ENCODE peak calls at places on chromosomes 2 and 18, in eight cellular contexts. H is fibroblast of lung; I is neural progenitor cell; M is AG04450; S is right lobe of liver; V is thoracic aorta; C is CD8-positive, alpha-beta memory T cell; Q is aorta. Y is an unnamed sample.

GRCh38 chr2:190407662-190408537 is at the start of gene MFSD6:
- DNase-seq in Q (peak; percentile 57), S (peak; percentile 63), M (no peak), I (peak; percentile 85), V (no peak), C (peak; percentile 85), H (no peak), Y (peak; percentile 22)

GRCh38 chr2:7209776-7210555 is 292.8 kb downstream of the RNF144A start:
- DNase-seq in H (peak; percentile 91), I (peak; percentile 19), M (peak; percentile 4), C (no peak), S (no peak), Q (no peak), V (no peak), Y (no peak)

GRCh38 chr18:77177009-77177408 is 44.4 kb upstream of the MBP start:
- DNase-seq in H (peak; percentile 55), S (no peak), M (peak; percentile 11), I (no peak), V (no peak), C (no peak), Q (no peak), Y (no peak)

GRCh38 chr2:47147011-47147410 is 8.1 kb downstream of the STPG4 start:
- DNase-seq in V (no peak), C (no peak), H (no peak), Q (no peak), S (no peak), I (no peak), M (no peak), Y (no peak)

GRCh38 chr2:36397728-36398413 is 42.3 kb downstream of the CRIM1 start:
- DNase-seq in V (no peak), M (no peak), H (no peak), I (no peak), S (no peak), C (no peak), Q (no peak), Y (no peak)

GRCh38 chr2:27809761-27810241 is 38.3 kb downstream of the MRPL33 start:
- DNase-seq in S (no peak), Q (no peak), H (peak; percentile 98), I (no peak), V (no peak), C (no peak), M (peak; percentile 61), Y (no peak)

GRCh38 chr18:72155327-72155726 is 388.8 kb downstream of the CBLN2 start:
- DNase-seq in Q (no peak), V (no peak), S (peak; percentile 47), M (no peak), I (no peak), H (peak; percentile 12), C (no peak), Y (no peak)

GRCh38 chr2:162233197-162233596 is 10.0 kb downstream of the FAP start:
- DNase-seq in V (no peak), C (no peak), I (no peak), M (no peak), Q (no peak), H (peak; percentile 83), S (no peak), Y (no peak)

GRCh38 chr2:28716265-28716865 is 35.3 kb upstream of the PPP1CB start:
- DNase-seq in H (peak; percentile 93), S (no peak), M (peak; percentile 80), I (no peak), Q (peak; percentile 62), V (peak; percentile 52), C (no peak), Y (no peak)

GRCh38 chr2:168740360-168740759 is 62.1 kb upstream of the NOSTRIN start:
- DNase-seq in Q (no peak), I (no peak), H (peak; percentile 61), S (no peak), M (no peak), C (no peak), V (no peak), Y (no peak)

GRCh38 chr2:28068098-28068497 is 177.6 kb downstream of the BABAM2 start:
- DNase-seq in M (no peak), I (no peak), V (no peak), H (no peak), Q (no peak), C (no peak), S (no peak), Y (no peak)

GRCh38 chr2:219551412-219551811 is 7.6 kb downstream of the TMEM198 start:
- DNase-seq in I (peak; percentile 40), M (no peak), H (peak; percentile 58), Q (no peak), C (no peak), V (no peak), S (no peak), Y (no peak)

GRCh38 chr2:24981742-24982141 is 10.0 kb upstream of the DNAJC27 start:
- DNase-seq in S (no peak), I (no peak), Q (no peak), M (no peak), V (no peak), C (no peak), H (peak; percentile 24), Y (no peak)

GRCh38 chr2:24986397-24986796 is 14.6 kb upstream of the DNAJC27 start:
- DNase-seq in C (no peak), I (no peak), Q (no peak), H (no peak), S (no peak), M (no peak), V (no peak), Y (no peak)

GRCh38 chr2:24985406-24985805 is 13.7 kb upstream of the DNAJC27 start:
- DNase-seq in Q (no peak), C (no peak), H (no peak), V (no peak), I (no peak), M (no peak), S (no peak), Y (no peak)

GRCh38 chr2:24984912-24985311 is 13.2 kb upstream of the DNAJC27 start:
- DNase-seq in Q (peak; percentile 65), S (no peak), V (no peak), I (peak; percentile 64), H (peak; percentile 57), M (no peak), C (no peak), Y (no peak)
- H3K4me3 ChIP-seq in Q (no peak overlapping the region), S (no peak overlapping the region), V (no peak overlapping the region), I (no peak overlapping the region), H (no peak overlapping the region), M (no peak overlapping the region), C (no peak overlapping the region), Y (no peak overlapping the region)

DNA sequence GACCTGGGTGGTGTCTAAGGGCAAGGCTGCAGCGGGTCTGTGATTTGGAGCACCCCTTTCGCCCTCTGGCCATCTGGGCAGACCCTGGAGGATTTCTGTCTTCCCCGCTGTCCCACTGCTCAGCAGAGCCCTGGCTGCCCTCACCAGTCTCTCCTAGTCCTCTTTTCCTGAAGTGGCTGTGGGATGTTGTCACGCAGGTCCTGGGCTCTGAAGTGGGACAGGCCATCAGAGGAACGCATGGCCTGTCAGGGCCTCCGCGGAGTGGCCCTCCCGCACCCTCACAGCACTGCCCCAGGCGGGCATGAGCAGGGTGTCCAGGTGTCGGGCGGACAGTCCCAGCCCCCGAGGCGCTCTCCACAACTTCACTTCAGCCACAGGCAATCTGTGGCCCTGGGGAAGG is 1.1 kb upstream of the TMEM185B start:
- DNase-seq in C (no peak), M (no peak), Q (no peak), H (no peak), S (no peak), I (no peak), V (no peak), Y (no peak)
- H3K4me3 ChIP-seq in C (no peak overlapping the region), M (no peak overlapping the region), Q (no peak overlapping the region), H (no peak overlapping the region), S (peak overlapping the region; percentile 82), I (no peak overlapping the region), V (peak overlapping the region; percentile 96), Y (no peak overlapping the region)

DNA sequence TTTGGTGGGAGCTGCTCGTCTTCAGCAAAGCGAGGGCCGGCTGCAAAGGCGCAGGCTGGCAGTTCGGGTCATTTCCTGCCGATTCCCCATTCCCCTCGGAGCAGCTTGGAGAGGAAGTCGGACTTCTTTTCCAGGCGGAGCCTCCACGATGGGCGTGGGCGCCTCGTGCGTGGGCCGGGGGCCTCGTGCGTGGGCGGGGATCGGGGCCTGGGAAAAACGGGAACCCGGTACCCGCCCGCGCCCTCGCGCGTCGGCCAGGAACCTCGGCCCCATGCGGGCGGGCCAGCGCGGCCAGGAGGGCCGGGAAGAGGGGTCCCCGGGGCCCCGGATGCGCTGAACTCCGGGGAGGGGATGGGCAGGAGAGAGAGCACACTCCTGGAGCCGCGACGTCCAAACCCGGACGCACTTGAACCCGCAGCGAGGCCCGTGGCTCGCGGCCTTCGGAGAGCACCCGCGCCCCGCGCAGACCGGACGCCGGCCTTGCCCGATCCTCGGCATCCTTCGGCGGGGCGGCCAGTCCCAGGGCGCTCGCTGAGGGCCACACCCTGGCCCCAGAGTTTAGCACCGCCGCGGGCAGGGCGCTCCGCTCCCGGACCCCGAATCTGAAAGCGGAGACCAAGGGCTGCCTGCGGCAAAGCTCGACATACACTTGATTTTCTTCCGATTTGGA is 368.4 kb downstream of the MTX2 start:
- DNase-seq in S (no peak), M (no peak), C (no peak), H (peak; percentile 72), V (no peak), Q (peak; percentile 69), I (peak; percentile 48), Y (no peak)
- H3K4me3 ChIP-seq in S (peak overlapping the region; percentile 59), M (peak overlapping the region; percentile 63), C (peak overlapping the region; percentile 36), H (peak overlapping the region; percentile 51), V (peak overlapping the region; percentile 83), Q (peak overlapping the region; percentile 80), I (peak overlapping the region; percentile 51), Y (peak overlapping the region; percentile 31)

GRCh38 chr2:96528680-96529375 is 7.7 kb upstream of the ARID5A start:
- DNase-seq in C (no peak), I (no peak), M (no peak), Q (peak; percentile 90), V (peak; percentile 69), H (no peak), S (no peak), Y (no peak)

GRCh38 chr2:96526615-96527014 is 9.9 kb upstream of the ARID5A start:
- DNase-seq in I (no peak), Q (peak; percentile 47), M (no peak), S (no peak), V (no peak), H (no peak), C (no peak), Y (no peak)

GRCh38 chr2:96529376-96530143 is 7.0 kb upstream of the ARID5A start:
- DNase-seq in C (no peak), V (no peak), H (no peak), S (no peak), Q (peak; percentile 48), I (no peak), M (no peak), Y (no peak)

GRCh38 chr2:96527052-96527964 is 9.2 kb upstream of the ARID5A start:
- DNase-seq in H (peak; percentile 33), V (no peak), C (peak; percentile 70), Q (peak; percentile 73), M (no peak), I (peak; percentile 76), S (no peak), Y (no peak)

DNA sequence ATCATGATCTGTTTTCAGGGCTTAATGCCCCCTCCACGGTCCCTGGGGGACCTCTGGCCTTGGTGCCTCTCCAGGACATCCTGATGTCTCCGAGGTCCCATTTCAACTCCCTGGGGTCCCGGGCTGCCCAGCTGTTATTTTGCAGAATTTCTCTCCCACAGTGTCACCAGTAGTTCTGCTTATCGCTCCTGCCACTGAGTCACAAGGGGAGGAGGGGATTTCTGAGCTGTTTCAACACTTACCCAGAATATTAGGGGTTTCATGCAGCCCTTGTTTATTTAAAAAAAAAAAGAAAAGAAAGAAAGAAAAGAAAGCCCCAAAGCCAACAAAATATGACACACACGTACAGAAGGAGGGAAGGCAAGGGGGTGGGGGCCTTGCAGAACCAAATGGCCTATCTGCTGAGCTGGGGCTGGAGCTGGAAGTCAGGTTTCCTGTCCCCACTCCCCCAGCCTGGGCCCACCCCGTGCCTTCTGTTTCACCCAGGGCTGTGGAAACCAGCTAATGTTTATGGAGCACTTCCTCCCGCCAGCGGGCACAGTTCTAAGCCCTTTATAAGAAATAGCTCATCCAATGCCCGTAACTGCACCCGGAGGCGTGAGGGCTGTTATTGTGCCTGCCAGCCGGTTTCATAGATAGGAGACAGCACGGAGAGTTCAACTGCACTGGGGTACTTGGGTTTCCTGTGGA is 8.4 kb upstream of the ARID5A start:
- DNase-seq in I (no peak), M (no peak), S (no peak), Q (peak; percentile 95), C (peak; percentile 67), H (peak; percentile 61), V (peak; percentile 81), Y (no peak)
- H3K4me3 ChIP-seq in I (peak overlapping the region; percentile 53), M (peak overlapping the region; percentile 41), S (no peak overlapping the region), Q (peak overlapping the region; percentile 4), C (peak overlapping the region; percentile 60), H (peak overlapping the region; percentile 37), V (peak overlapping the region; percentile 77), Y (peak overlapping the region; percentile 2)

Y was measured in HAP-1.